ENCODE peak calls at places on chromosomes 1 and 21, in five cellular contexts. U, W, G, Z and D are unnamed samples.

GRCh38 chr1:222171005-222171404 is 376.9 kb downstream of the HHIPL2 start:
- DNase-seq in U (no peak), Z (no peak), W (no peak), G (peak; percentile 50), D (peak; percentile 53)

GRCh38 chr1:5985250-5985649 is 7.0 kb downstream of the NPHP4 start:
- DNase-seq in Z (no peak), G (no peak), W (no peak), U (no peak), D (no peak)

GRCh38 chr21:39048064-39048463 is 135.2 kb downstream of the PSMG1 start:
- DNase-seq in W (no peak), U (no peak), G (no peak), Z (no peak), D (no peak)

GRCh38 chr1:47587891-47588582 is 150.2 kb downstream of the FOXD2 start:
- DNase-seq in U (no peak), W (no peak), Z (no peak), G (no peak), D (no peak)

GRCh38 chr1:164823486-164824279 is 264.7 kb downstream of the PBX1 start:
- DNase-seq in Z (no peak), G (no peak), W (no peak), U (no peak), D (no peak)

GRCh38 chr1:85372683-85373446 is 92.1 kb downstream of the DDAH1 start:
- DNase-seq in U (no peak), Z (no peak), W (no peak), G (no peak), D (no peak)

GRCh38 chr1:13950637-13951036 is 250.6 kb downstream of the PRDM2 start:
- DNase-seq in Z (no peak), G (no peak), U (no peak), W (no peak), D (peak; percentile 47)

GRCh38 chr21:31173881-31174555 is 135.7 kb upstream of the KRTAP19-8 start:
- DNase-seq in W (no peak), Z (peak; percentile 4), G (no peak), U (peak; percentile 59), D (no peak)

GRCh38 chr1:155069551-155070391 is 6.2 kb downstream of the EFNA4 start:
- DNase-seq in W (peak; percentile 74), G (no peak), Z (no peak), U (no peak), D (no peak)

GRCh38 chr1:8364528-8365442 is 46.9 kb downstream of the SLC45A1 start:
- DNase-seq in U (no peak), G (no peak), Z (no peak), W (no peak), D (no peak)

GRCh38 chr1:2003564-2004131 is at the start of gene CFAP74:
- DNase-seq in Z (no peak), G (no peak), U (no peak), W (peak; percentile 92), D (no peak)

GRCh38 chr1:187236145-187236544 is 407.4 kb downstream of the PLA2G4A start:
- DNase-seq in G (no peak), W (no peak), Z (no peak), U (no peak), D (no peak)

GRCh38 chr1:109884242-109884891 is 26.3 kb upstream of the CSF1 start:
- DNase-seq in G (no peak), W (no peak), Z (no peak), U (no peak), D (no peak)

GRCh38 chr1:32810358-32810757 is 6.8 kb downstream of the YARS1 start:
- DNase-seq in W (no peak), Z (no peak), G (no peak), U (no peak), D (no peak)

GRCh38 chr1:37038079-37038702 is 3.9 kb upstream of the GRIK3 start:
- DNase-seq in W (peak; percentile 81), Z (no peak), G (no peak), U (peak; percentile 82), D (peak; percentile 14)

GRCh38 chr1:60037669-60038068 is 35.9 kb downstream of the C1orf87 start:
- DNase-seq in U (no peak), Z (no peak), G (no peak), W (no peak), D (no peak)

GRCh38 chr1:108801101-108801500 is 54.6 kb downstream of the STXBP3 start:
- DNase-seq in G (no peak), W (no peak), Z (no peak), U (no peak), D (no peak)

GRCh38 chr1:29123871-29124365 is at the start of gene TMEM200B:
- DNase-seq in G (no peak), Z (no peak), W (no peak), U (no peak), D (no peak)

GRCh38 chr1:51790385-51790784 is 88.1 kb downstream of the NRDC start:
- DNase-seq in G (no peak), U (no peak), Z (no peak), W (no peak), D (no peak)

GRCh38 chr1:247146671-247147070 is 25.1 kb downstream of the ZNF124 start:
- DNase-seq in W (no peak), U (no peak), Z (no peak), G (no peak), D (peak; percentile 49)

GRCh38 chr1:226634156-226634588 is 85.6 kb downstream of the STUM start:
- DNase-seq in W (peak; percentile 81), Z (no peak), U (peak; percentile 81), G (peak; percentile 79), D (peak; percentile 81)

GRCh38 chr1:156748670-156749428 is 2.6 kb downstream of the HDGF start:
- DNase-seq in W (no peak), G (no peak), U (no peak), Z (no peak), D (no peak)

GRCh38 chr1:62962794-62963776 is 179.2 kb downstream of the ATG4C start:
- DNase-seq in G (peak; percentile 51), W (peak; percentile 51), Z (no peak), U (no peak), D (peak; percentile 71)

GRCh38 chr1:115677172-115677542 is 35.4 kb downstream of the VANGL1 start:
- DNase-seq in G (no peak), W (peak; percentile 85), Z (no peak), U (no peak), D (peak; percentile 11)

GRCh38 chr1:1439550-1440261 is 4.2 kb downstream of the VWA1 start:
- DNase-seq in Z (no peak), G (no peak), U (no peak), W (no peak), D (no peak)

GRCh38 chr1:40755052-40755451 is 28.5 kb upstream of the KCNQ4 start:
- DNase-seq in G (no peak), Z (no peak), W (no peak), U (no peak), D (no peak)

GRCh38 chr1:198064181-198064580 is 92.6 kb upstream of the NEK7 start:
- DNase-seq in U (no peak), W (no peak), Z (no peak), G (no peak), D (no peak)

GRCh38 chr21:39004776-39005605 is 178.3 kb downstream of the PSMG1 start:
- DNase-seq in Z (no peak), W (no peak), G (no peak), U (no peak), D (peak; percentile 33)

GRCh38 chr1:225754940-225755635 is 22.5 kb upstream of the SRP9 start:
- DNase-seq in W (no peak), G (no peak), Z (no peak), U (no peak), D (no peak)